ENCODE peak calls at places on chromosome 2, in nine cellular contexts. One of them, this sample, is unnamed.
A peak's percentile ranks its signal among the peaks of the same experiment; 100 is the strongest.

GRCh38 chr2:158600155-158600802 is 143.5 kb downstream of the PKP4 start:
- DNase-seq in caudate nucleus: no peak
- DNase-seq in PC-3: peak; percentile 94
- DNase-seq in prostate gland: peak; percentile 51
- DNase-seq in adrenal gland: peak; percentile 73
- DNase-seq in WERI-Rb-1: no peak
- DNase-seq in pancreas: no peak
- DNase-seq in kidney: no peak
- DNase-seq in psoas muscle: peak; percentile 50
- DNase-seq in this sample: peak; percentile 73

GRCh38 chr2:13558368-13558767 is 841.6 kb downstream of the TRIB2 start:
- DNase-seq in kidney: no peak
- DNase-seq in pancreas: no peak
- DNase-seq in adrenal gland: no peak
- DNase-seq in prostate gland: no peak
- DNase-seq in caudate nucleus: no peak
- DNase-seq in psoas muscle: no peak
- DNase-seq in WERI-Rb-1: no peak
- DNase-seq in PC-3: peak; percentile 95
- DNase-seq in this sample: peak; percentile 90

GRCh38 chr2:25853038-25853638 is 25.1 kb downstream of the ASXL2 start:
- DNase-seq in WERI-Rb-1: no peak
- DNase-seq in psoas muscle: no peak
- DNase-seq in adrenal gland: no peak
- DNase-seq in pancreas: no peak
- DNase-seq in kidney: no peak
- DNase-seq in caudate nucleus: no peak
- DNase-seq in PC-3: no peak
- DNase-seq in prostate gland: no peak
- DNase-seq in this sample: no peak

GRCh38 chr2:197628043-197628500 is 47.3 kb downstream of the RFTN2 start:
- DNase-seq in prostate gland: no peak
- DNase-seq in psoas muscle: no peak
- DNase-seq in kidney: no peak
- DNase-seq in caudate nucleus: peak; percentile 58
- DNase-seq in WERI-Rb-1: no peak
- DNase-seq in pancreas: no peak
- DNase-seq in adrenal gland: no peak
- DNase-seq in PC-3: peak; percentile 49
- DNase-seq in this sample: no peak

GRCh38 chr2:134167015-134167414 is 86.9 kb upstream of the MGAT5 start:
- DNase-seq in prostate gland: no peak
- DNase-seq in psoas muscle: no peak
- DNase-seq in adrenal gland: no peak
- DNase-seq in caudate nucleus: no peak
- DNase-seq in WERI-Rb-1: no peak
- DNase-seq in pancreas: no peak
- DNase-seq in PC-3: no peak
- DNase-seq in kidney: no peak
- DNase-seq in this sample: no peak

GRCh38 chr2:235008584-235009044 is 56.8 kb downstream of the SH3BP4 start:
- DNase-seq in kidney: peak; percentile 41
- DNase-seq in PC-3: peak; percentile 94
- DNase-seq in psoas muscle: peak; percentile 18
- DNase-seq in caudate nucleus: no peak
- DNase-seq in prostate gland: peak; percentile 83
- DNase-seq in pancreas: no peak
- DNase-seq in WERI-Rb-1: peak; percentile 50
- DNase-seq in adrenal gland: no peak
- DNase-seq in this sample: peak; percentile 76

GRCh38 chr2:881204-881918 is 69.3 kb upstream of the SNTG2 start:
- DNase-seq in adrenal gland: peak; percentile 69
- DNase-seq in WERI-Rb-1: no peak
- DNase-seq in caudate nucleus: no peak
- DNase-seq in prostate gland: no peak
- DNase-seq in psoas muscle: no peak
- DNase-seq in pancreas: no peak
- DNase-seq in kidney: no peak
- DNase-seq in PC-3: no peak
- DNase-seq in this sample: no peak

GRCh38 chr2:45745231-45745630 is 93.8 kb downstream of the PRKCE start:
- DNase-seq in pancreas: no peak
- DNase-seq in WERI-Rb-1: no peak
- DNase-seq in caudate nucleus: no peak
- DNase-seq in psoas muscle: no peak
- DNase-seq in PC-3: no peak
- DNase-seq in kidney: no peak
- DNase-seq in adrenal gland: no peak
- DNase-seq in prostate gland: peak; percentile 16
- DNase-seq in this sample: no peak

GRCh38 chr2:230418341-230419016 is 2.5 kb downstream of the SP100 start:
- DNase-seq in caudate nucleus: no peak
- DNase-seq in pancreas: no peak
- DNase-seq in adrenal gland: peak; percentile 62
- DNase-seq in psoas muscle: no peak
- DNase-seq in WERI-Rb-1: no peak
- DNase-seq in prostate gland: no peak
- DNase-seq in PC-3: peak; percentile 42
- DNase-seq in kidney: no peak
- DNase-seq in this sample: no peak

GRCh38 chr2:37180006-37180639 is 8.3 kb downstream of the SULT6B1 start:
- DNase-seq in psoas muscle: no peak
- DNase-seq in adrenal gland: no peak
- DNase-seq in WERI-Rb-1: no peak
- DNase-seq in kidney: no peak
- DNase-seq in pancreas: no peak
- DNase-seq in caudate nucleus: no peak
- DNase-seq in prostate gland: peak; percentile 31
- DNase-seq in PC-3: no peak
- DNase-seq in this sample: no peak

GRCh38 chr2:218026244-218026643 is 23.4 kb upstream of the TNS1 start:
- DNase-seq in WERI-Rb-1: no peak
- DNase-seq in prostate gland: no peak
- DNase-seq in psoas muscle: no peak
- DNase-seq in kidney: no peak
- DNase-seq in adrenal gland: no peak
- DNase-seq in pancreas: no peak
- DNase-seq in PC-3: no peak
- DNase-seq in caudate nucleus: no peak
- DNase-seq in this sample: no peak

GRCh38 chr2:24018241-24018640 is 8.4 kb downstream of the MFSD2B start:
- DNase-seq in adrenal gland: no peak
- DNase-seq in caudate nucleus: no peak
- DNase-seq in PC-3: no peak
- DNase-seq in psoas muscle: no peak
- DNase-seq in kidney: no peak
- DNase-seq in WERI-Rb-1: no peak
- DNase-seq in prostate gland: no peak
- DNase-seq in pancreas: no peak
- DNase-seq in this sample: no peak

GRCh38 chr2:949894-950626 is 589 bp upstream of the SNTG2 start:
- DNase-seq in adrenal gland: no peak
- DNase-seq in prostate gland: no peak
- DNase-seq in psoas muscle: no peak
- DNase-seq in kidney: no peak
- DNase-seq in PC-3: no peak
- DNase-seq in pancreas: no peak
- DNase-seq in caudate nucleus: no peak
- DNase-seq in WERI-Rb-1: peak; percentile 56
- DNase-seq in this sample: no peak

GRCh38 chr2:124048102-124048501 is 23.0 kb downstream of the CNTNAP5 start:
- DNase-seq in psoas muscle: no peak
- DNase-seq in WERI-Rb-1: no peak
- DNase-seq in prostate gland: no peak
- DNase-seq in kidney: no peak
- DNase-seq in PC-3: no peak
- DNase-seq in adrenal gland: no peak
- DNase-seq in caudate nucleus: no peak
- DNase-seq in pancreas: no peak
- DNase-seq in this sample: no peak

GRCh38 chr2:16030206-16031054 is 90.1 kb downstream of the MYCN start:
- DNase-seq in adrenal gland: no peak
- DNase-seq in WERI-Rb-1: no peak
- DNase-seq in psoas muscle: no peak
- DNase-seq in pancreas: no peak
- DNase-seq in prostate gland: no peak
- DNase-seq in kidney: no peak
- DNase-seq in PC-3: no peak
- DNase-seq in caudate nucleus: no peak
- DNase-seq in this sample: no peak

GRCh38 chr2:16032282-16033031 is 92.1 kb downstream of the MYCN start:
- DNase-seq in pancreas: no peak
- DNase-seq in psoas muscle: no peak
- DNase-seq in WERI-Rb-1: no peak
- DNase-seq in kidney: no peak
- DNase-seq in caudate nucleus: no peak
- DNase-seq in adrenal gland: no peak
- DNase-seq in PC-3: no peak
- DNase-seq in prostate gland: no peak
- DNase-seq in this sample: no peak

GRCh38 chr2:16031055-16031847 is 90.9 kb downstream of the MYCN start:
- DNase-seq in pancreas: no peak
- DNase-seq in WERI-Rb-1: no peak
- DNase-seq in prostate gland: no peak
- DNase-seq in psoas muscle: no peak
- DNase-seq in caudate nucleus: no peak
- DNase-seq in PC-3: no peak
- DNase-seq in kidney: no peak
- DNase-seq in adrenal gland: no peak
- DNase-seq in this sample: no peak

GRCh38 chr2:16033032-16033293 is 92.6 kb downstream of the MYCN start:
- DNase-seq in PC-3: no peak
- DNase-seq in kidney: no peak
- DNase-seq in WERI-Rb-1: no peak
- DNase-seq in psoas muscle: no peak
- DNase-seq in adrenal gland: no peak
- DNase-seq in caudate nucleus: no peak
- DNase-seq in prostate gland: no peak
- DNase-seq in pancreas: no peak
- DNase-seq in this sample: no peak

GRCh38 chr2:16031848-16032159 is 91.5 kb downstream of the MYCN start:
- DNase-seq in adrenal gland: no peak
- DNase-seq in psoas muscle: no peak
- DNase-seq in caudate nucleus: no peak
- DNase-seq in PC-3: peak; percentile 7
- DNase-seq in WERI-Rb-1: no peak
- DNase-seq in pancreas: no peak
- DNase-seq in prostate gland: peak; percentile 70
- DNase-seq in kidney: no peak
- DNase-seq in this sample: no peak
- H3K27ac ChIP-seq in adrenal gland: no peak overlapping the region
- H3K27ac ChIP-seq in psoas muscle: no peak overlapping the region
- H3K27ac ChIP-seq in caudate nucleus: no peak overlapping the region
- H3K27ac ChIP-seq in PC-3: no peak overlapping the region
- H3K27ac ChIP-seq in WERI-Rb-1: no peak overlapping the region
- H3K27ac ChIP-seq in pancreas: no peak overlapping the region
- H3K27ac ChIP-seq in prostate gland: no peak overlapping the region
- H3K27ac ChIP-seq in kidney: no peak overlapping the region
- H3K27ac ChIP-seq in this sample: no peak overlapping the region

GRCh38 chr2:237997521-237997920 is 30.7 kb downstream of the UBE2F start:
- DNase-seq in kidney: no peak
- DNase-seq in adrenal gland: no peak
- DNase-seq in caudate nucleus: no peak
- DNase-seq in psoas muscle: no peak
- DNase-seq in WERI-Rb-1: no peak
- DNase-seq in prostate gland: no peak
- DNase-seq in pancreas: no peak
- DNase-seq in PC-3: no peak
- DNase-seq in this sample: no peak

GRCh38 chr2:237998530-237998929 is 31.7 kb downstream of the UBE2F start:
- DNase-seq in prostate gland: no peak
- DNase-seq in kidney: no peak
- DNase-seq in caudate nucleus: no peak
- DNase-seq in PC-3: no peak
- DNase-seq in psoas muscle: no peak
- DNase-seq in adrenal gland: peak; percentile 62
- DNase-seq in WERI-Rb-1: no peak
- DNase-seq in pancreas: no peak
- DNase-seq in this sample: no peak

GRCh38 chr2:237993701-237994100 is 26.9 kb downstream of the UBE2F start:
- DNase-seq in WERI-Rb-1: no peak
- DNase-seq in prostate gland: no peak
- DNase-seq in kidney: no peak
- DNase-seq in psoas muscle: no peak
- DNase-seq in PC-3: no peak
- DNase-seq in adrenal gland: no peak
- DNase-seq in pancreas: no peak
- DNase-seq in caudate nucleus: no peak
- DNase-seq in this sample: no peak

GRCh38 chr2:237996041-237996593 is 29.3 kb downstream of the UBE2F start:
- DNase-seq in prostate gland: no peak
- DNase-seq in pancreas: no peak
- DNase-seq in WERI-Rb-1: no peak
- DNase-seq in psoas muscle: no peak
- DNase-seq in PC-3: peak; percentile 39
- DNase-seq in caudate nucleus: no peak
- DNase-seq in adrenal gland: peak; percentile 16
- DNase-seq in kidney: no peak
- DNase-seq in this sample: no peak

DNA sequence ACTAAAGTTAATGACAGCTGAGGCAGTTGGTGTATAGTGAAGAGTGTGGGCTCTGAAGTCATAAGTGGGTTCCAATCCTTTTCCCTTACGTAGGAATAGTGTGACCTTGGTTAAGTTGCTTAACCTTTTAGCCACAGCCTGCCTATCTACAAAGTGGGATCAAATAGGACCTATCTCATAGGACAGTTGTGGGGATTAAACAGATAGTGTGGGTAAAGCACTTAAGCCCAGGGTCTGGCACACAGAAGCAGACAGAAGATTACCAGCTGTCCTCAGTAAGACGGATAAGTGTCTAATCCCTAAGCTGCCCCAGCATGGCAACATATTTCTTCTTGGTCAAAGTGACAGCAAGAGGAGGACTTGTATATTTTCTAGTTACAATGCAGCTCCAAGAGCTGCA is 28.2 kb downstream of the UBE2F start:
- DNase-seq in PC-3: no peak
- DNase-seq in caudate nucleus: no peak
- DNase-seq in psoas muscle: no peak
- DNase-seq in kidney: no peak
- DNase-seq in pancreas: no peak
- DNase-seq in prostate gland: no peak
- DNase-seq in WERI-Rb-1: peak; percentile 89
- DNase-seq in adrenal gland: no peak
- DNase-seq in this sample: no peak
- H3K27ac ChIP-seq in PC-3: no peak overlapping the region
- H3K27ac ChIP-seq in caudate nucleus: no peak overlapping the region
- H3K27ac ChIP-seq in psoas muscle: no peak overlapping the region
- H3K27ac ChIP-seq in kidney: no peak overlapping the region
- H3K27ac ChIP-seq in pancreas: no peak overlapping the region
- H3K27ac ChIP-seq in prostate gland: no peak overlapping the region
- H3K27ac ChIP-seq in WERI-Rb-1: peak overlapping the region; percentile 71
- H3K27ac ChIP-seq in adrenal gland: no peak overlapping the region
- H3K27ac ChIP-seq in this sample: no peak overlapping the region

GRCh38 chr2:102060792-102061191 is 69.0 kb downstream of the IL1R2 start:
- DNase-seq in pancreas: no peak
- DNase-seq in adrenal gland: no peak
- DNase-seq in kidney: no peak
- DNase-seq in psoas muscle: no peak
- DNase-seq in PC-3: no peak
- DNase-seq in WERI-Rb-1: no peak
- DNase-seq in caudate nucleus: no peak
- DNase-seq in prostate gland: no peak
- DNase-seq in this sample: no peak
- H3K27ac ChIP-seq in pancreas: no peak overlapping the region
- H3K27ac ChIP-seq in adrenal gland: peak overlapping the region; percentile 98
- H3K27ac ChIP-seq in kidney: no peak overlapping the region
- H3K27ac ChIP-seq in psoas muscle: no peak overlapping the region
- H3K27ac ChIP-seq in PC-3: no peak overlapping the region
- H3K27ac ChIP-seq in WERI-Rb-1: no peak overlapping the region
- H3K27ac ChIP-seq in caudate nucleus: no peak overlapping the region
- H3K27ac ChIP-seq in prostate gland: no peak overlapping the region
- H3K27ac ChIP-seq in this sample: no peak overlapping the region

GRCh38 chr2:237626813-237627451 is 455 bp upstream of the LRRFIP1 start:
- DNase-seq in pancreas: peak; percentile 72
- DNase-seq in PC-3: no peak
- DNase-seq in kidney: peak; percentile 82
- DNase-seq in prostate gland: no peak
- DNase-seq in WERI-Rb-1: no peak
- DNase-seq in adrenal gland: peak; percentile 11
- DNase-seq in caudate nucleus: no peak
- DNase-seq in psoas muscle: peak; percentile 54
- DNase-seq in this sample: no peak
- H3K27ac ChIP-seq in pancreas: no peak overlapping the region
- H3K27ac ChIP-seq in PC-3: no peak overlapping the region
- H3K27ac ChIP-seq in kidney: peak overlapping the region; percentile 67
- H3K27ac ChIP-seq in prostate gland: peak overlapping the region; percentile 75
- H3K27ac ChIP-seq in WERI-Rb-1: no peak overlapping the region
- H3K27ac ChIP-seq in adrenal gland: no peak overlapping the region
- H3K27ac ChIP-seq in caudate nucleus: no peak overlapping the region
- H3K27ac ChIP-seq in psoas muscle: peak overlapping the region; percentile 94
- H3K27ac ChIP-seq in this sample: no peak overlapping the region